ENCODE peak calls at places on chromosomes 16 and 17, in seven cellular contexts. One of them, this sample, is unnamed. For H3K36me3 and H3K27me3, the result is how much of the 10 kb centered on the place peaks cover.

GRCh38 chr17:47956818-47957590 is 679 bp downstream of the PRR15L start:
- DNase-seq in effector memory CD4-positive, alpha-beta T cell: no peak
- DNase-seq in stomach: no peak
- DNase-seq in thoracic aorta: no peak
- DNase-seq in WERI-Rb-1: no peak
- DNase-seq in heart right ventricle: no peak
- DNase-seq in K562: no peak
- DNase-seq in this sample: no peak

GRCh38 chr17:67186782-67187181 is 58.2 kb downstream of the HELZ start:
- DNase-seq in effector memory CD4-positive, alpha-beta T cell: no peak
- DNase-seq in stomach: no peak
- DNase-seq in thoracic aorta: no peak
- DNase-seq in WERI-Rb-1: no peak
- DNase-seq in heart right ventricle: no peak
- DNase-seq in K562: no peak
- DNase-seq in this sample: no peak

GRCh38 chr17:42107597-42108576 is 4.6 kb downstream of the DHX58 start:
- DNase-seq in effector memory CD4-positive, alpha-beta T cell: peak
- DNase-seq in stomach: peak
- DNase-seq in thoracic aorta: no peak
- DNase-seq in WERI-Rb-1: peak
- DNase-seq in heart right ventricle: peak
- DNase-seq in K562: peak
- DNase-seq in this sample: peak

GRCh38 chr17:68961204-68961893 is 6.2 kb upstream of the ABCA8 start:
- DNase-seq in effector memory CD4-positive, alpha-beta T cell: no peak
- DNase-seq in stomach: no peak
- DNase-seq in thoracic aorta: no peak
- DNase-seq in WERI-Rb-1: no peak
- DNase-seq in heart right ventricle: peak
- DNase-seq in K562: no peak
- DNase-seq in this sample: no peak

GRCh38 chr16:50198802-50199410 is 45.8 kb downstream of the TENT4B start:
- DNase-seq in effector memory CD4-positive, alpha-beta T cell: no peak
- DNase-seq in stomach: no peak
- DNase-seq in thoracic aorta: no peak
- DNase-seq in WERI-Rb-1: no peak
- DNase-seq in heart right ventricle: no peak
- DNase-seq in K562: no peak
- DNase-seq in this sample: no peak

GRCh38 chr16:6279261-6279660 is 1053.4 kb upstream of the RBFOX1 start:
- DNase-seq in effector memory CD4-positive, alpha-beta T cell: no peak
- DNase-seq in stomach: no peak
- DNase-seq in thoracic aorta: no peak
- DNase-seq in WERI-Rb-1: peak
- DNase-seq in heart right ventricle: no peak
- DNase-seq in K562: no peak
- DNase-seq in this sample: no peak

GRCh38 chr16:12837344-12837743 is 33.7 kb upstream of the CPPED1 start:
- DNase-seq in effector memory CD4-positive, alpha-beta T cell: no peak
- DNase-seq in stomach: no peak
- DNase-seq in thoracic aorta: no peak
- DNase-seq in WERI-Rb-1: no peak
- DNase-seq in heart right ventricle: no peak
- DNase-seq in K562: no peak
- DNase-seq in this sample: no peak

GRCh38 chr17:69709441-69709840 is 294.9 kb downstream of the MAP2K6 start:
- DNase-seq in effector memory CD4-positive, alpha-beta T cell: no peak
- DNase-seq in stomach: no peak
- DNase-seq in thoracic aorta: no peak
- DNase-seq in WERI-Rb-1: no peak
- DNase-seq in heart right ventricle: no peak
- DNase-seq in K562: no peak
- DNase-seq in this sample: no peak

GRCh38 chr16:77288222-77288621 is 89.0 kb downstream of the SYCE1L start:
- DNase-seq in effector memory CD4-positive, alpha-beta T cell: no peak
- DNase-seq in stomach: no peak
- DNase-seq in thoracic aorta: no peak
- DNase-seq in WERI-Rb-1: no peak
- DNase-seq in heart right ventricle: no peak
- DNase-seq in K562: no peak
- DNase-seq in this sample: no peak

GRCh38 chr17:67594115-67594878 is 123.4 kb upstream of the NOL11 start:
- DNase-seq in effector memory CD4-positive, alpha-beta T cell: no peak
- DNase-seq in stomach: no peak
- DNase-seq in thoracic aorta: no peak
- DNase-seq in WERI-Rb-1: no peak
- DNase-seq in heart right ventricle: no peak
- DNase-seq in K562: no peak
- DNase-seq in this sample: no peak

GRCh38 chr17:35866356-35866950 is 2.2 kb downstream of the HEATR9 start:
- DNase-seq in effector memory CD4-positive, alpha-beta T cell: no peak
- DNase-seq in stomach: no peak
- DNase-seq in thoracic aorta: no peak
- DNase-seq in WERI-Rb-1: no peak
- DNase-seq in heart right ventricle: no peak
- DNase-seq in K562: no peak
- DNase-seq in this sample: no peak

GRCh38 chr16:24681793-24682192 is 47.7 kb upstream of the TNRC6A start:
- DNase-seq in effector memory CD4-positive, alpha-beta T cell: no peak
- DNase-seq in stomach: no peak
- DNase-seq in thoracic aorta: no peak
- DNase-seq in WERI-Rb-1: no peak
- DNase-seq in heart right ventricle: no peak
- DNase-seq in K562: no peak
- DNase-seq in this sample: no peak

GRCh38 chr16:83420206-83420760 is 387.5 kb upstream of the HSBP1 start:
- DNase-seq in effector memory CD4-positive, alpha-beta T cell: no peak
- DNase-seq in stomach: no peak
- DNase-seq in thoracic aorta: no peak
- DNase-seq in WERI-Rb-1: no peak
- DNase-seq in heart right ventricle: no peak
- DNase-seq in K562: peak
- DNase-seq in this sample: peak

GRCh38 chr17:28370035-28370743 is at the start of gene VTN:
- DNase-seq in effector memory CD4-positive, alpha-beta T cell: no peak
- DNase-seq in stomach: peak
- DNase-seq in thoracic aorta: no peak
- DNase-seq in WERI-Rb-1: peak
- DNase-seq in heart right ventricle: peak
- DNase-seq in K562: peak
- DNase-seq in this sample: peak

GRCh38 chr17:28369684-28370034 is 448 bp downstream of the VTN start:
- DNase-seq in effector memory CD4-positive, alpha-beta T cell: no peak
- DNase-seq in stomach: no peak
- DNase-seq in thoracic aorta: no peak
- DNase-seq in WERI-Rb-1: peak
- DNase-seq in heart right ventricle: no peak
- DNase-seq in K562: no peak
- DNase-seq in this sample: no peak

GRCh38 chr17:28371245-28372202 is at the start of gene SARM1:
- DNase-seq in effector memory CD4-positive, alpha-beta T cell: peak
- DNase-seq in stomach: peak
- DNase-seq in thoracic aorta: peak
- DNase-seq in WERI-Rb-1: peak
- DNase-seq in heart right ventricle: peak
- DNase-seq in K562: peak
- DNase-seq in this sample: peak

GRCh38 chr17:28368915-28369683 is 1.0 kb downstream of the VTN start:
- DNase-seq in effector memory CD4-positive, alpha-beta T cell: no peak
- DNase-seq in stomach: no peak
- DNase-seq in thoracic aorta: no peak
- DNase-seq in WERI-Rb-1: no peak
- DNase-seq in heart right ventricle: no peak
- DNase-seq in K562: no peak
- DNase-seq in this sample: no peak

GRCh38 chr17:28370744-28371103 is 617 bp upstream of the VTN start:
- DNase-seq in effector memory CD4-positive, alpha-beta T cell: no peak
- DNase-seq in stomach: no peak
- DNase-seq in thoracic aorta: no peak
- DNase-seq in WERI-Rb-1: no peak
- DNase-seq in heart right ventricle: no peak
- DNase-seq in K562: no peak
- DNase-seq in this sample: no peak
- H3K4me3 ChIP-seq in effector memory CD4-positive, alpha-beta T cell: peak
- H3K4me3 ChIP-seq in stomach: no peak
- H3K4me3 ChIP-seq in thoracic aorta: peak
- H3K4me3 ChIP-seq in WERI-Rb-1: peak
- H3K4me3 ChIP-seq in heart right ventricle: no peak
- H3K4me3 ChIP-seq in K562: no peak
- H3K4me3 ChIP-seq in this sample: peak

GRCh38 chr16:70675851-70676513 is 9.9 kb downstream of the MTSS2 start:
- DNase-seq in effector memory CD4-positive, alpha-beta T cell: no peak
- DNase-seq in stomach: no peak
- DNase-seq in thoracic aorta: no peak
- DNase-seq in WERI-Rb-1: no peak
- DNase-seq in heart right ventricle: no peak
- DNase-seq in K562: no peak
- DNase-seq in this sample: no peak

GRCh38 chr16:70678121-70678897 is 7.5 kb downstream of the MTSS2 start:
- DNase-seq in effector memory CD4-positive, alpha-beta T cell: no peak
- DNase-seq in stomach: no peak
- DNase-seq in thoracic aorta: no peak
- DNase-seq in WERI-Rb-1: no peak
- DNase-seq in heart right ventricle: no peak
- DNase-seq in K562: no peak
- DNase-seq in this sample: no peak

GRCh38 chr16:70676571-70677498 is 9.0 kb downstream of the MTSS2 start:
- DNase-seq in effector memory CD4-positive, alpha-beta T cell: no peak
- DNase-seq in stomach: no peak
- DNase-seq in thoracic aorta: no peak
- DNase-seq in WERI-Rb-1: no peak
- DNase-seq in heart right ventricle: no peak
- DNase-seq in K562: no peak
- DNase-seq in this sample: no peak

GRCh38 chr16:70677499-70678120 is 8.2 kb downstream of the MTSS2 start:
- DNase-seq in effector memory CD4-positive, alpha-beta T cell: no peak
- DNase-seq in stomach: no peak
- DNase-seq in thoracic aorta: no peak
- DNase-seq in WERI-Rb-1: no peak
- DNase-seq in heart right ventricle: no peak
- DNase-seq in K562: no peak
- DNase-seq in this sample: no peak

DNA sequence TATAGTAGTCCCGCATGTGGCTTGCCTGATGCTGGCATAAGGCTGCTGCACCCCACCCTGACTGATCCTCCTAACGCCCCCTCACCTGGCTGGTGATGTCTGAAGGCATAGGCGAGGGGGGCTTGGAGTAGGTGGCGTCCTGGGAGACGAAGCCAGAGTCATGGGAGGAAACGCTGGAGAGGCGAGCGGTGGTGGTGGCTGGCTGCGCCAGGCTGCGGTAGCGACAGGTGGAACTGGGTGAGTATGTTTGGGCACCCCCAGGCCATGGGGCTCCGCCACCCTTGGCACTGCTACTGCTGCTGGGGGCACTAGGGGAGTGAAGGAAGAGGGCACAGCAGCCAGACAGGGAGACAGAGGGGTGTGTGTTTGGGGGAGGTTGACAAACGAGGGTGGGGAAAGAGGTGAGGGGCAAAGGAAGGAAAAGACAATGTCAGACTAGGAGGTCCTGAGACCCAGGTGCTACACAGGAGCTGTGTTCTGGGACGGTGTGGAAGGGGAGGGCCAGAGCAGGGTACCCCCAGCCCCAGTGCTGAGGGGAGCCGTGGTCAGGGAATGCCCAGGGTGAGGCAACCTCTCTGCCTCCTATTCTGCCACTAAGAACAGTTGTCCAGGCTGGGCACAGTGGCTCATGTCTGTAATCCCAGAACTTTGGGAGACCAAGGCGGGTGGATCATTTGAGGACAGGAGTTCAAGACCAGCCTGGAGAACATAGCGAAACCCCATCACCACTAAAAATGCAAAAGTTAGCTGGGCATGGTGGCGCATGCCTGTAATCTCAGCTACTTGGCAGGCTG is 11.4 kb downstream of the MTSS2 start:
- DNase-seq in effector memory CD4-positive, alpha-beta T cell: no peak
- DNase-seq in stomach: no peak
- DNase-seq in thoracic aorta: no peak
- DNase-seq in WERI-Rb-1: no peak
- DNase-seq in heart right ventricle: no peak
- DNase-seq in K562: no peak
- DNase-seq in this sample: no peak
- H3K36me3 ChIP-seq in effector memory CD4-positive, alpha-beta T cell: under half
- H3K36me3 ChIP-seq in stomach: half or more
- H3K36me3 ChIP-seq in thoracic aorta: half or more
- H3K36me3 ChIP-seq in WERI-Rb-1: half or more
- H3K36me3 ChIP-seq in heart right ventricle: half or more
- H3K36me3 ChIP-seq in K562: half or more
- H3K36me3 ChIP-seq in this sample: under half

GRCh38 chr17:77887110-77887463 is 71.4 kb upstream of the TNRC6C start:
- DNase-seq in effector memory CD4-positive, alpha-beta T cell: no peak
- DNase-seq in stomach: no peak
- DNase-seq in thoracic aorta: no peak
- DNase-seq in WERI-Rb-1: no peak
- DNase-seq in heart right ventricle: no peak
- DNase-seq in K562: no peak
- DNase-seq in this sample: no peak

GRCh38 chr17:77884967-77885641 is 73.4 kb upstream of the TNRC6C start:
- DNase-seq in effector memory CD4-positive, alpha-beta T cell: no peak
- DNase-seq in stomach: no peak
- DNase-seq in thoracic aorta: no peak
- DNase-seq in WERI-Rb-1: no peak
- DNase-seq in heart right ventricle: no peak
- DNase-seq in K562: no peak
- DNase-seq in this sample: no peak

GRCh38 chr17:77887464-77888241 is 70.8 kb upstream of the TNRC6C start:
- DNase-seq in effector memory CD4-positive, alpha-beta T cell: peak
- DNase-seq in stomach: peak
- DNase-seq in thoracic aorta: peak
- DNase-seq in WERI-Rb-1: no peak
- DNase-seq in heart right ventricle: peak
- DNase-seq in K562: peak
- DNase-seq in this sample: peak

GRCh38 chr17:77885678-77886386 is 72.7 kb upstream of the TNRC6C start:
- DNase-seq in effector memory CD4-positive, alpha-beta T cell: no peak
- DNase-seq in stomach: no peak
- DNase-seq in thoracic aorta: no peak
- DNase-seq in WERI-Rb-1: no peak
- DNase-seq in heart right ventricle: no peak
- DNase-seq in K562: no peak
- DNase-seq in this sample: no peak

DNA sequence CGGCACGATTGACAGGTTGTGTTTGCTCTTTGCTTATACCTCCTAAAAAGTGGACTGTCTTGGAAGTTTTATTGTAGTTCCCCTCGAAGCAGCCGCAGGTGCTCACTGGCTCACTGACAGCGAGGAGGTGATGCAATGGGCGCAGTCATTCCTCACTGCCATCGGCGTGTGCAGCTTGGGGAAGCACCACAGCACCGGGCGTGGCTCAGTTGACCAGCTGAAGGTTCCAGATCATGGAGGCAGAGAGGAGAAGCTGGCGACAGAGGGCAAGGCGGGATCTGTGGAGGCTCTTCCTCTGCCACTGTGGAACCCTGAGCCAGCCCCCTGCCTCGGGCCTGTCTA is 72.1 kb upstream of the TNRC6C start:
- DNase-seq in effector memory CD4-positive, alpha-beta T cell: no peak
- DNase-seq in stomach: peak
- DNase-seq in thoracic aorta: no peak
- DNase-seq in WERI-Rb-1: no peak
- DNase-seq in heart right ventricle: no peak
- DNase-seq in K562: peak
- DNase-seq in this sample: no peak
- H3K27me3 ChIP-seq in effector memory CD4-positive, alpha-beta T cell: under half
- H3K27me3 ChIP-seq in stomach: under half
- H3K27me3 ChIP-seq in thoracic aorta: under half
- H3K27me3 ChIP-seq in WERI-Rb-1: under half
- H3K27me3 ChIP-seq in heart right ventricle: under half
- H3K27me3 ChIP-seq in K562: under half
- H3K27me3 ChIP-seq in this sample: under half

GRCh38 chr17:17590141-17590735 is 1.3 kb downstream of the PEMT start:
- DNase-seq in effector memory CD4-positive, alpha-beta T cell: no peak
- DNase-seq in stomach: no peak
- DNase-seq in thoracic aorta: no peak
- DNase-seq in WERI-Rb-1: no peak
- DNase-seq in heart right ventricle: no peak
- DNase-seq in K562: no peak
- DNase-seq in this sample: peak
- H3K4me3 ChIP-seq in effector memory CD4-positive, alpha-beta T cell: peak
- H3K4me3 ChIP-seq in stomach: peak
- H3K4me3 ChIP-seq in thoracic aorta: peak
- H3K4me3 ChIP-seq in WERI-Rb-1: peak
- H3K4me3 ChIP-seq in heart right ventricle: no peak
- H3K4me3 ChIP-seq in K562: peak
- H3K4me3 ChIP-seq in this sample: peak

This sample was measured in H7.